ENCODE peak calls at places on chromosomes 13 and 19, in nine cellular contexts. A is colonic mucosa; T is ascending aorta; J is hepatocyte; V is CD4-positive, alpha-beta T cell; E is endothelial cell; S is MM.1S; C is suprapubic skin; R is neural crest cell. W is an unnamed sample.
A peak's percentile ranks its signal among the peaks of the same experiment; 100 is the strongest.

GRCh38 chr13:22278336-22278929 is 607.6 kb downstream of the FGF9 start:
- DNase-seq in S (peak; percentile 62), A (peak; percentile 66), J (peak; percentile 42), C (no peak), V (peak; percentile 60), E (peak; percentile 68), T (peak; percentile 73), R (peak; percentile 47), W (no peak)

GRCh38 chr19:38792250-38793111 is 3.5 kb downstream of the LGALS7B start:
- DNase-seq in C (peak; percentile 78), J (no peak), E (peak; percentile 83), T (peak; percentile 72), S (no peak), A (peak; percentile 69), V (peak; percentile 19), R (no peak), W (no peak)

GRCh38 chr13:60519496-60519895 is 122.5 kb downstream of the TDRD3 start:
- DNase-seq in E (no peak), C (no peak), T (no peak), A (no peak), J (no peak), R (no peak), V (no peak), S (no peak), W (no peak)

GRCh38 chr13:91714726-91715334 is 316.4 kb downstream of the GPC5 start:
- DNase-seq in A (no peak), E (no peak), J (no peak), V (no peak), C (no peak), S (no peak), T (no peak), R (no peak), W (no peak)

GRCh38 chr13:81480634-81481033 is 1139.7 kb upstream of the SPRY2 start:
- DNase-seq in S (no peak), A (no peak), V (no peak), T (no peak), J (peak; percentile 3), R (no peak), C (no peak), E (no peak), W (no peak)

GRCh38 chr13:84400711-84401110 is 518.4 kb upstream of the SLITRK1 start:
- DNase-seq in S (no peak), J (no peak), E (no peak), A (no peak), R (no peak), C (no peak), T (no peak), V (no peak), W (no peak)

GRCh38 chr13:102846261-102847015 is 606 bp downstream of the ERCC5 start:
- DNase-seq in A (peak; percentile 57), C (peak; percentile 72), E (no peak), R (peak; percentile 7), J (peak; percentile 55), T (peak; percentile 72), S (peak; percentile 45), V (peak; percentile 47), W (peak; percentile 48)

GRCh38 chr13:102402292-102402691 is 444 bp upstream of the FGF14 start:
- DNase-seq in C (peak; percentile 65), S (no peak), V (no peak), R (peak; percentile 41), T (peak; percentile 65), E (peak; percentile 41), J (peak; percentile 10), A (no peak), W (no peak)

GRCh38 chr19:10260141-10260584 is 8.1 kb downstream of the MRPL4 start:
- DNase-seq in T (no peak), V (no peak), A (no peak), E (no peak), J (peak; percentile 56), R (no peak), C (no peak), S (no peak), W (no peak)

GRCh38 chr19:15372470-15372869 is 7.1 kb downstream of the AKAP8 start:
- DNase-seq in A (no peak), T (no peak), V (no peak), C (no peak), R (no peak), J (no peak), E (no peak), S (no peak), W (no peak)

GRCh38 chr19:43639507-43640423 is at the start of gene CADM4:
- DNase-seq in R (no peak), S (no peak), J (peak; percentile 63), V (peak; percentile 47), C (no peak), A (peak; percentile 45), E (peak; percentile 55), T (no peak), W (no peak)

GRCh38 chr13:33761744-33762143 is 56.2 kb upstream of the RFC3 start:
- DNase-seq in J (no peak), R (peak; percentile 36), T (no peak), E (no peak), A (no peak), V (no peak), S (no peak), C (no peak), W (no peak)

GRCh38 chr19:42229855-42230331 is 9.8 kb downstream of the ZNF526 start:
- DNase-seq in T (no peak), V (no peak), A (no peak), R (no peak), C (no peak), S (no peak), J (no peak), E (no peak), W (no peak)

GRCh38 chr13:24251525-24251924 is 57.9 kb upstream of the C1QTNF9 start:
- DNase-seq in C (no peak), R (no peak), E (no peak), V (peak; percentile 86), A (no peak), J (no peak), S (no peak), T (no peak), W (no peak)

GRCh38 chr13:48505597-48506091 is 27.2 kb downstream of the RCBTB2 start:
- DNase-seq in V (peak; percentile 49), T (peak; percentile 80), E (no peak), A (no peak), R (no peak), C (no peak), S (peak; percentile 78), J (no peak), W (no peak)

GRCh38 chr13:45798851-45799250 is 52.7 kb downstream of the SIAH3 start:
- DNase-seq in E (no peak), R (no peak), J (no peak), C (no peak), V (no peak), A (no peak), S (no peak), T (peak; percentile 8), W (no peak)

GRCh38 chr13:57409121-57409520 is 222.4 kb upstream of the PCDH17 start:
- DNase-seq in S (no peak), A (no peak), V (no peak), T (no peak), C (no peak), R (peak; percentile 2), E (no peak), J (no peak), W (no peak)

GRCh38 chr13:67493835-67494234 is 263.7 kb upstream of the PCDH9 start:
- DNase-seq in V (no peak), S (no peak), C (no peak), J (no peak), A (no peak), R (no peak), T (no peak), E (no peak), W (no peak)
- TF ChIP-seq CTCF in V (no peak), S (no peak), C (no peak), J (no peak), A (no peak), R (no peak), T (no peak), E (no peak), W (no peak)

GRCh38 chr13:79155883-79156282 is 250.2 kb downstream of the RBM26 start:
- DNase-seq in J (no peak), C (no peak), R (no peak), A (no peak), S (no peak), T (no peak), E (no peak), V (no peak), W (no peak)
- TF ChIP-seq CTCF in J (no peak), C (no peak), R (no peak), A (no peak), S (peak; percentile 3), T (no peak), E (no peak), V (no peak), W (no peak)

GRCh38 chr13:27306364-27306763 is 35.7 kb downstream of the RASL11A start:
- DNase-seq in V (no peak), E (no peak), R (no peak), J (no peak), T (no peak), C (no peak), S (no peak), A (no peak), W (no peak)

GRCh38 chr13:27309967-27310598 is 39.5 kb downstream of the RASL11A start:
- DNase-seq in V (no peak), J (no peak), E (no peak), S (no peak), C (no peak), R (no peak), T (no peak), A (no peak), W (no peak)

GRCh38 chr13:27308941-27309340 is 38.3 kb downstream of the RASL11A start:
- DNase-seq in A (no peak), T (no peak), R (no peak), S (no peak), V (no peak), E (no peak), C (no peak), J (no peak), W (no peak)

GRCh38 chr13:27311518-27312208 is 41.0 kb downstream of the RASL11A start:
- DNase-seq in S (no peak), J (no peak), A (no peak), V (no peak), R (no peak), T (no peak), C (no peak), E (no peak), W (no peak)

DNA sequence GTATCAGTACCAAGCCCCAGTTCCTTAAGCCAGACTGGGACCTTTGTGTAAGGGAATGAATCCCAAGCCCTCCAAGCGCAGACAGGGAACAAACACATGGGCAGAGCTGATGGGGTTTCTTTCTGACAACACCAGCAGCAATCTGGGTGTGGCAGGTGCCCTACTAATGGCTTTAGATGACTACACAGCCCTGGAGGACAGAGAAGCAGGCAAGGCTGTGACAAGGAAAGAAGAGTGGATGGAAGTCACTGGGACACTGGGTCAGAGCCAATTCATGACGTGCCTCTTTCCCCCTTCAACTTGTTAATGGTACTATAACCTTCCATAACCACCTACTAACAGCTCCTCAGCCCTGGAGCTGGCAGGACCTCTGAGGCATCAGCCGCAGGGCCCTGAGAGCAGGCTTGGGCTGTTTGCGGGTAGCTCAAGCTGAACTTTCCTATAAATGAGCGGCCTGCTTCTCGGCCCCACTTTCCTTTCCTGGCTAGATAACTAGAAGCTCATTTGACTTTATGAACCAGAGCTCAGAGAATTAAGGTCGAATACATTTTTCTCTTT is 38.9 kb downstream of the RASL11A start:
- DNase-seq in T (no peak), V (no peak), A (no peak), C (no peak), E (no peak), J (no peak), S (no peak), R (no peak), W (no peak)
- TF ChIP-seq CTCF in T (no peak), V (no peak), A (no peak), C (no peak), E (no peak), J (no peak), S (no peak), R (no peak), W (no peak)

GRCh38 chr19:1774999-1775772 is 21.9 kb downstream of the ONECUT3 start:
- DNase-seq in V (no peak), R (no peak), E (no peak), J (no peak), A (no peak), C (no peak), T (no peak), S (no peak), W (no peak)
- TF ChIP-seq CTCF in V (no peak), R (peak; percentile 63), E (peak; percentile 88), J (peak; percentile 40), A (peak; percentile 21), C (peak; percentile 62), T (peak; percentile 42), S (peak; percentile 62), W (peak; percentile 39)